ENCODE peak calls at places on chromosomes 16 and 17, in seven cellular contexts. G is GM12878, D is SK-N-SH, P is K562, J is NT2/D1, Q is H1, Z is HepG2. V is an unnamed sample.

GRCh38 chr16:15881794-15882379 is 6.5 kb downstream of the CEP20 start:
- DNase-seq in J (no peak), Q (no peak), G (no peak), D (no peak), Z (no peak), P (no peak), V (no peak)

GRCh38 chr17:62064791-62065563 is at the start of gene MED13:
- DNase-seq in Q (no peak), J (no peak), Z (peak; percentile 32), G (no peak), D (peak; percentile 91), P (peak; percentile 72), V (no peak)

GRCh38 chr17:9531080-9531479 is 44.5 kb downstream of the STX8 start:
- DNase-seq in P (no peak), D (no peak), J (no peak), G (no peak), Z (no peak), Q (no peak), V (no peak)

GRCh38 chr16:89842471-89843408 is 14.5 kb downstream of the SPIRE2 start:
- DNase-seq in D (peak; percentile 88), G (no peak), Q (no peak), Z (peak; percentile 87), P (no peak), J (no peak), V (no peak)

GRCh38 chr17:3992370-3992769 is 28.1 kb upstream of the ATP2A3 start:
- DNase-seq in Z (no peak), J (no peak), P (no peak), G (no peak), Q (no peak), D (no peak), V (no peak)

GRCh38 chr17:60398227-60398959 is 6.5 kb upstream of the USP32 start:
- DNase-seq in D (no peak), G (peak; percentile 71), J (no peak), Z (no peak), Q (no peak), P (no peak), V (no peak)

GRCh38 chr17:78716814-78717393 is 65.2 kb downstream of the CYTH1 start:
- DNase-seq in Z (no peak), P (no peak), D (peak; percentile 82), G (no peak), J (no peak), Q (no peak), V (no peak)

GRCh38 chr16:73713817-73714495 is 582.7 kb upstream of the PSMD7 start:
- DNase-seq in Z (peak; percentile 42), D (peak; percentile 37), P (peak; percentile 21), G (no peak), J (peak; percentile 38), Q (no peak), V (peak; percentile 27)

GRCh38 chr17:3715296-3715695 is 8.4 kb upstream of the HASPIN start:
- DNase-seq in Z (no peak), Q (no peak), G (no peak), D (no peak), P (no peak), J (no peak), V (no peak)

GRCh38 chr17:47223460-47223859 is 14.3 kb downstream of the MYL4 start:
- DNase-seq in Z (no peak), P (no peak), J (no peak), D (no peak), G (no peak), Q (no peak), V (no peak)

GRCh38 chr16:1807626-1808025 is 14.1 kb upstream of the IGFALS start:
- DNase-seq in P (no peak), D (no peak), Z (no peak), G (no peak), J (no peak), Q (no peak), V (no peak)

GRCh38 chr16:85924675-85925074 is 25.7 kb downstream of the IRF8 start:
- DNase-seq in D (no peak), Z (no peak), G (no peak), P (no peak), Q (no peak), J (no peak), V (no peak)

GRCh38 chr16:468072-468821 is 42.8 kb downstream of the RAB11FIP3 start:
- DNase-seq in P (no peak), Z (no peak), J (no peak), D (no peak), G (no peak), Q (no peak), V (no peak)

DNA sequence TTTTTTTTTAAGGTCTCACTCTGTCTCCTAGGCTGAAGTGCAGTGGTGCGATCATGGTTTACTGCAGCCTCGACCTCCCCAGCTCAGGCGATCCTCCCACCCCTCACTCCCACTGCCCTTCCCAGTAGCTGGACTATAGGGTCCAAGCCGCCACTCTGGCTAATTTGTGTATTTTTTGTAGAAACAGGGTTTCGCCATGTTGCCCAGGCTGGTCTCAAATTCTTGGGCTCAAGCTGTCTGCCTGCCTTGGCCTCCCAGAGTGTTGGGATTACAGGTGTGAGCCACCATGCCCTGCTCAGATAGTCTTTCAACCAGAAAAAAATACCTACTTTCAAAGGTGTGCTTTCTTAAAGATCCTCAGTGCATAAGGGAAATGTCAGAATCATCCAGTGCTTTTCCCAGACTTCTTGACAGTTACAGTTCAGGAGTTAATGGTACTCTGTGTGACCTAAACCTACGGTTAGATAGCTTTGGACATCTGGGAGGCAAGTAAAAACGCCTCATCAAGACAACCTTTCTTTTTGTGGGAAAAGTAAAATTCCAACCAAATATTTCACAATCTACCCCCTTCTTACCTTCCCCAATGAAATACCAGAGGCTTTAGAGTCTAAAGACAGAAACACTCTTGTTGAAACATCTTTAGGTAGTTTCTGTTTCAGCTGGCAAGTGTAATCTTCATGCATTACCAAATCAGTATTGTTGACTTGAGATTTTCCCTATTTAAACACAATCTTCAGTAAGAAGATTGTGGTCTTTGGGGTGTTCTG is 6.8 kb downstream of the RSPRY1 start:
- DNase-seq in P (no peak), Q (no peak), Z (peak; percentile 21), J (no peak), G (no peak), D (no peak), V (no peak)
- TF ChIP-seq YY1 in P (no peak), Q (no peak), Z (no peak), J (no peak), G (no peak), D (no peak), V (no peak)

DNA sequence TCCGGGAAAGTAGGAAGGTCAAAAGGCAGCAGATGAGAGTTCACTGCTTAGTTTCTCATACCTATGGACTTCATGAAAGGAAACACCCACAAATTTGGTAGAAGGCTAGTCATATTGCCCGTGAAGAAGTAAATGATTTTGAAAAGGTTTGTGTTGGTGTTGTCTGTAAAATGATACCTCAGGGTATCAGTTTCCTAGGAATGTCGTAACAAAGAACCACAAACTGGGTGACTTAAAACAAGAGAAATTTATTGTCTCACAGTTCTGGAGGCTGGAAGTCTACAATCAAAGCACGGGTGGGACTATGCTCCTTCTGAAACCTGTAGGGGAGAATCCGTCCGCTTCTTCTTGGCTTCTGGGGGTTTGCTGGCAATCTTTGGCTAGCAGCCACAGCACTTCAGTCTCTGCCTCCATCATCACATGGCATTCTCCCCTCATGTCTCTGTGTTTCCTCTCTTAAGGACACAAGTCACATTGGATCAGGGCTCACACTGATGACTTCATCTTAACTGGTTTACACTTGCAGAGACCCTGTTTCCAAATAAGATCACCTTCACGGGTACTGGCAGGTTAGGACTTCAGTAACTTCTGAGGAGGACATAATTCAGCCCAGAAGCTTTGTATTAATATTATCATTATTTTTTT is 2.0 kb upstream of the NAE1 start:
- DNase-seq in Z (no peak), P (peak; percentile 2), D (no peak), Q (no peak), J (no peak), G (no peak), V (no peak)
- TF ChIP-seq YY1 in Z (no peak), P (no peak), D (no peak), Q (no peak), J (no peak), G (no peak), V (no peak)

DNA sequence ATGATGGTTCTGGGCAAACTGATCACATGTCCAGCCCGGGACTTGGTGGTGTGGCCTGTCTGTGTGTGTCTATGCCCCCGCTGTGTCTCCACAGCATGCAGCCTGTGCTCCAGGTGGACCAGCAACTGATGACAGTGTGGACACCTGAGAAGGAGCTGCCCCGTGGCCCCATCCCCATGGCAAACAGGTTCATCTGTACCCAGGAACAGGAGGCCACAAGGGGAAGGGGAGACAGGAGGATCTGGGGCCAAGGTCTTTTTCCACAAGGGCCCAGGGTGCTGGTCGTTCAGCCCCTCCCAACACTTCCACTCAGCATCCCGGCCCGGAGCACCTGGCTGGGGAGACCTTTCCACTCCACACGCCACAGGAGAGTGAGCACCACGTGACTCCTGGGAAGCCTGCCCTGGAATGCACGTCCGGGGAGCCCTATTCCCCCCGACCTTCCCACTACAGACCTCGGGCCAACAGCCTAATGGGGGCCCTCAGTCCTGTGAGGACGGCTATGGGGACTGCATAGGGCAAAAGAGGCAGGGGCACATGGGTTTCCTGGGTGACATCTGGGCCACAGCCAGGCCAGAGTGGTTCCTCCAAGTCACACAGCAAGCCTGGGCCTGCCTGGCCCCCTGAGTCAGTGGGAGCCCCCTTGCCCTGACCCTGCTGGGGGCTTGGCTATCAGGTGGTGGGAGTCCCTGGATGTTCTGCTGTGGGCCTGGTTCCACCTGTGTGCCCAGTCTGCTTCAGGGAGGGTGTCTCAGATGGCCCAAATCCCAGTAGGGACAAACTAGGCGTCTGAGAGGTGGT is 20.8 kb upstream of the NXPH3 start:
- DNase-seq in D (peak; percentile 15), Q (no peak), Z (no peak), G (no peak), P (peak; percentile 8), J (no peak), V (no peak)
- TF ChIP-seq YY1 in D (no peak), Q (no peak), Z (no peak), G (no peak), P (no peak), J (no peak), V (no peak)

GRCh38 chr17:42530952-42531454 is 5.0 kb upstream of the NAGLU start:
- DNase-seq in J (no peak), P (no peak), Q (no peak), Z (peak; percentile 99), G (no peak), D (no peak), V (no peak)

GRCh38 chr17:42526031-42526444 is 10.0 kb upstream of the NAGLU start:
- DNase-seq in G (no peak), D (no peak), P (no peak), J (no peak), Q (no peak), Z (no peak), V (no peak)

GRCh38 chr17:42531455-42532354 is 4.3 kb upstream of the NAGLU start:
- DNase-seq in P (peak; percentile 61), Z (peak; percentile 70), Q (no peak), G (no peak), J (no peak), D (peak; percentile 86), V (no peak)

GRCh38 chr17:42527932-42528331 is 8.1 kb upstream of the NAGLU start:
- DNase-seq in J (no peak), G (no peak), P (no peak), Q (no peak), Z (peak; percentile 58), D (no peak), V (no peak)

GRCh38 chr17:42529054-42529453 is 7.0 kb upstream of the NAGLU start:
- DNase-seq in Q (no peak), Z (no peak), P (no peak), G (no peak), J (no peak), D (no peak), V (no peak)
- TF ChIP-seq YY1 in Q (no peak), Z (no peak), P (no peak), G (no peak), J (no peak), D (no peak), V (no peak)

V was measured in HCT116.